ENCODE peak calls at places on chromosomes 12 and 14, in five cellular contexts. W is GM18507, G is H54, S is cardiac muscle cell, F is RWPE1. P is an unnamed sample.

GRCh38 chr12:80056845-80057244 is 42.5 kb upstream of the OTOGL start:
- DNase-seq in W (no peak), F (no peak), G (no peak), S (peak), P (peak)

GRCh38 chr12:83389237-83389996 is 702.7 kb downstream of the TMTC2 start:
- DNase-seq in F (no peak), S (no peak), W (no peak), G (no peak), P (no peak)

GRCh38 chr14:88770736-88771135 is 22.0 kb downstream of the EML5 start:
- DNase-seq in W (no peak), G (no peak), F (no peak), S (no peak), P (no peak)

GRCh38 chr12:1606021-1606622 is 11.7 kb upstream of the FBXL14 start:
- DNase-seq in G (peak), F (peak), S (peak), W (no peak), P (peak)

GRCh38 chr12:92275443-92276154 is 130.0 kb upstream of the BTG1 start:
- DNase-seq in G (no peak), S (no peak), F (no peak), W (no peak), P (no peak)

GRCh38 chr12:11785722-11786121 is 136.2 kb downstream of the ETV6 start:
- DNase-seq in S (peak), G (no peak), W (no peak), F (peak), P (peak)

GRCh38 chr14:63642656-63643382 is 1.1 kb upstream of the WDR89 start:
- DNase-seq in F (no peak), G (no peak), S (peak), W (no peak), P (no peak)

GRCh38 chr12:121767525-121768016 is 25.9 kb downstream of the RHOF start:
- DNase-seq in S (peak), F (no peak), W (no peak), G (no peak), P (peak)

GRCh38 chr12:69484428-69484827 is 14.2 kb downstream of the FRS2 start:
- DNase-seq in W (no peak), G (no peak), F (no peak), S (no peak), P (no peak)

GRCh38 chr12:60494249-60494648 is 898.4 kb downstream of the SLC16A7 start:
- DNase-seq in F (peak), W (no peak), S (peak), G (no peak), P (peak)

GRCh38 chr12:80551897-80552296 is 107.9 kb downstream of the PTPRQ start:
- DNase-seq in S (peak), G (no peak), F (peak), W (no peak), P (peak)

GRCh38 chr12:62466018-62466595 is 519 bp upstream of the MON2 start:
- DNase-seq in G (no peak), W (peak), S (peak), F (peak), P (peak)

GRCh38 chr12:11016937-11017336 is 5.5 kb downstream of the TAS2R19 start:
- DNase-seq in G (no peak), F (no peak), S (no peak), W (no peak), P (no peak)

GRCh38 chr12:101038289-101038871 is 171.7 kb downstream of the SLC5A8 start:
- DNase-seq in G (no peak), W (no peak), F (no peak), S (peak), P (no peak)

GRCh38 chr12:118714051-118714460 is 267.3 kb upstream of the SRRM4 start:
- DNase-seq in W (peak), G (peak), S (no peak), F (no peak), P (no peak)

GRCh38 chr14:103216399-103216798 is 93.1 kb downstream of the TNFAIP2 start:
- DNase-seq in W (no peak), F (no peak), S (no peak), G (no peak), P (no peak)

GRCh38 chr12:32365473-32366064 is 33.8 kb upstream of the FGD4 start:
- DNase-seq in S (peak), G (peak), F (peak), W (peak), P (peak)

GRCh38 chr12:949337-950099 is at the start of gene RAD52:
- DNase-seq in F (peak), W (peak), S (peak), G (peak), P (peak)

GRCh38 chr12:125132698-125133400 is 67.6 kb downstream of the AACS start:
- DNase-seq in F (no peak), G (no peak), S (no peak), W (no peak), P (no peak)

GRCh38 chr14:99460793-99461192 is 19.9 kb downstream of the SETD3 start:
- DNase-seq in G (no peak), F (no peak), W (no peak), S (no peak), P (no peak)

GRCh38 chr12:452667-453210 is 7.0 kb upstream of the B4GALNT3 start:
- DNase-seq in G (no peak), W (peak), F (no peak), S (no peak), P (no peak)

GRCh38 chr12:482061-482460 is 22.3 kb downstream of the B4GALNT3 start:
- DNase-seq in G (no peak), F (no peak), W (no peak), S (no peak), P (no peak)

GRCh38 chr14:89672636-89673279 is 255.7 kb upstream of the FOXN3 start:
- DNase-seq in F (no peak), W (no peak), G (no peak), S (peak), P (peak)

GRCh38 chr14:104361101-104361591 is 218.4 kb upstream of the C14orf180 start:
- DNase-seq in S (no peak), G (no peak), F (no peak), W (no peak), P (no peak)

GRCh38 chr12:92341333-92341691 is 195.7 kb upstream of the BTG1 start:
- DNase-seq in S (peak), G (no peak), F (peak), W (no peak), P (no peak)

GRCh38 chr12:53217930-53218307 is 10.9 kb upstream of the ITGB7 start:
- DNase-seq in S (no peak), W (no peak), F (no peak), G (no peak), P (no peak)

GRCh38 chr12:98646165-98646764 is 1.2 kb downstream of the APAF1 start:
- DNase-seq in S (peak), G (no peak), F (no peak), W (no peak), P (peak)

GRCh38 chr14:91348861-91349465 is 68.7 kb downstream of the CCDC88C start:
- DNase-seq in W (no peak), S (no peak), G (no peak), F (no peak), P (no peak)

GRCh38 chr12:122886161-122886560 is 9.8 kb downstream of the VPS37B start:
- DNase-seq in S (no peak), G (no peak), W (no peak), F (no peak), P (no peak)

GRCh38 chr14:21039059-21039422 is 3.1 kb upstream of the RNASE7 start:
- DNase-seq in S (peak), G (no peak), W (no peak), F (no peak), P (peak)

GRCh38 chr12:50220357-50221061 is 53.3 kb upstream of the CERS5 start:
- DNase-seq in G (no peak), W (no peak), F (peak), S (peak), P (peak)

GRCh38 chr14:104238424-104239184 is 100.2 kb downstream of the KIF26A start:
- DNase-seq in W (no peak), F (no peak), S (no peak), G (no peak), P (no peak)

GRCh38 chr14:104891664-104892500 is 26.8 kb downstream of the CEP170B start:
- DNase-seq in W (no peak), S (no peak), F (no peak), G (no peak), P (no peak)

GRCh38 chr12:112841240-112841639 is 49.7 kb downstream of the RPH3A start:
- DNase-seq in G (no peak), F (no peak), S (no peak), W (no peak), P (no peak)

GRCh38 chr12:109232731-109233130 is 76.4 kb downstream of the FOXN4 start:
- DNase-seq in S (no peak), G (no peak), F (no peak), W (no peak), P (no peak)

GRCh38 chr12:43283206-43283605 is 268.8 kb downstream of the ADAMTS20 start:
- DNase-seq in S (no peak), G (no peak), F (no peak), W (no peak), P (no peak)

GRCh38 chr12:52171950-52172512 is 19.8 kb downstream of the KRT80 start:
- DNase-seq in G (no peak), S (no peak), F (no peak), W (no peak), P (no peak)

GRCh38 chr14:34324363-34324795 is 137.7 kb downstream of the SPTSSA start:
- DNase-seq in G (no peak), F (peak), S (peak), W (no peak), P (peak)

P was measured in RPMI7951.